ENCODE peak calls at places on chromosomes 6 and 20, in eight cellular contexts. F is AG08396; L is BJ; T is kidney glomerular epithelial cell; N is cardiac fibroblast; Y is hippocampal formation; J is stimulated activated CD4-positive, alpha-beta T cell treated with anti-CD3 and anti-CD28 coated beads, Interleukin-2, amount 100 ng/mL, for 48 hours; W is activated CD4-positive, alpha-beta T cell treated with anti-CD3 and anti-CD28 coated beads, Interleukin-2, amount 50 U/mL, for 48 hours. R is an unnamed sample.

GRCh38 chr6:100163035-100163434 is 169.0 kb upstream of the MCHR2 start:
- DNase-seq in L (no peak), W (no peak), N (no peak), J (no peak), T (no peak), Y (no peak), F (no peak), R (no peak)

GRCh38 chr20:38073307-38074010 is 39.9 kb downstream of the RPRD1B start:
- DNase-seq in Y (peak), F (peak), N (peak), W (no peak), J (peak), T (peak), L (peak), R (peak)

GRCh38 chr6:157070403-157071107 is 252.8 kb downstream of the TMEM242 start:
- DNase-seq in J (no peak), L (no peak), F (no peak), W (no peak), Y (no peak), T (no peak), N (no peak), R (no peak)

GRCh38 chr6:111592726-111593515 is 12.8 kb downstream of the TRAF3IP2 start:
- DNase-seq in N (no peak), J (no peak), F (no peak), W (no peak), Y (no peak), T (no peak), L (no peak), R (no peak)

GRCh38 chr6:87155920-87156600 is 695 bp downstream of the ZNF292 start:
- DNase-seq in J (peak), F (peak), L (no peak), N (peak), Y (no peak), T (peak), W (peak), R (peak)

GRCh38 chr6:167350322-167350721 is 25.4 kb downstream of the TTLL2 start:
- DNase-seq in W (peak), T (no peak), N (no peak), J (no peak), F (no peak), L (no peak), Y (no peak), R (no peak)

GRCh38 chr6:85008311-85009015 is 244.1 kb upstream of the TBX18 start:
- DNase-seq in Y (no peak), T (no peak), J (no peak), F (no peak), N (peak), W (no peak), L (no peak), R (no peak)

GRCh38 chr6:100281471-100281878 is 183.2 kb downstream of the SIM1 start:
- DNase-seq in Y (no peak), F (no peak), T (no peak), W (no peak), L (no peak), N (no peak), J (no peak), R (no peak)

GRCh38 chr20:35311822-35312221 is 19.6 kb upstream of the FAM83C start:
- DNase-seq in Y (no peak), T (no peak), F (no peak), J (no peak), L (no peak), N (no peak), W (no peak), R (no peak)

GRCh38 chr6:82022614-82023102 is 224.9 kb downstream of the IBTK start:
- DNase-seq in Y (no peak), L (no peak), W (no peak), J (no peak), T (peak), F (peak), N (peak), R (peak)

GRCh38 chr20:46308258-46309157 is at the start of gene CDH22:
- DNase-seq in T (no peak), W (peak), J (peak), L (no peak), Y (peak), F (peak), N (peak), R (peak)

GRCh38 chr6:117487831-117488230 is 5.4 kb downstream of the DCBLD1 start:
- DNase-seq in Y (no peak), T (no peak), L (peak), W (no peak), F (peak), J (no peak), N (peak), R (no peak)

GRCh38 chr6:118959903-118960302 is 24.9 kb upstream of the MCM9 start:
- DNase-seq in J (no peak), W (no peak), L (no peak), N (no peak), Y (no peak), T (no peak), F (no peak), R (no peak)

GRCh38 chr6:14435291-14435690 is 317.7 kb downstream of the CD83 start:
- DNase-seq in J (no peak), Y (no peak), N (no peak), T (no peak), W (no peak), F (no peak), L (no peak), R (no peak)

GRCh38 chr20:50338479-50339195 is 148.0 kb downstream of the CEBPB start:
- DNase-seq in T (peak), N (no peak), W (peak), F (no peak), L (no peak), Y (peak), J (peak), R (peak)